ENCODE peak calls at places on chromosome 11, in nine cellular contexts. B, N, H, X, Y, E, M, Q and V are unnamed samples.

GRCh38 chr11:15985863-15986139 is 370.5 kb downstream of the SOX6 start:
- ATAC-seq in B (no peak), N (no peak), H (no peak), X (no peak), Y (no peak), E (no peak), M (no peak), Q (no peak), V (no peak)

GRCh38 chr11:61732705-61733104 is 19.7 kb upstream of the MYRF start:
- ATAC-seq in B (peak; percentile 65), N (peak; percentile 14), H (peak; percentile 18), X (no peak), Y (no peak), E (no peak), M (peak; percentile 17), Q (peak; percentile 7), V (peak; percentile 42)

GRCh38 chr11:92527467-92527866 is 302.8 kb downstream of the FAT3 start:
- ATAC-seq in B (no peak), N (no peak), H (no peak), X (no peak), Y (no peak), E (no peak), M (no peak), Q (no peak), V (no peak)

GRCh38 chr11:68974421-68975194 is 6.2 kb downstream of the MRGPRD start:
- ATAC-seq in B (peak; percentile 51), N (no peak), H (peak; percentile 60), X (peak; percentile 100), Y (peak; percentile 59), E (peak; percentile 88), M (no peak), Q (no peak), V (no peak)

GRCh38 chr11:35168606-35169200 is 29.7 kb downstream of the CD44 start:
- ATAC-seq in B (no peak), N (no peak), H (no peak), X (no peak), Y (no peak), E (no peak), M (no peak), Q (no peak), V (no peak)

GRCh38 chr11:97409141-97409540 is 1019.3 kb downstream of the JRKL start:
- ATAC-seq in B (no peak), N (no peak), H (no peak), X (no peak), Y (no peak), E (no peak), M (no peak), Q (no peak), V (no peak)

GRCh38 chr11:134476435-134477021 is 64.5 kb upstream of the B3GAT1 start:
- ATAC-seq in B (no peak), N (no peak), H (peak; percentile 38), X (peak; percentile 49), Y (no peak), E (no peak), M (no peak), Q (no peak), V (no peak)

GRCh38 chr11:134069426-134069921 is 602 bp downstream of the JAM3 start:
- ATAC-seq in B (no peak), N (peak; percentile 74), H (peak; percentile 64), X (no peak), Y (peak; percentile 33), E (peak; percentile 58), M (peak; percentile 34), Q (peak; percentile 69), V (peak; percentile 56)

GRCh38 chr11:67355023-67355793 is 1.9 kb upstream of the POLD4 start:
- ATAC-seq in B (no peak), N (no peak), H (no peak), X (no peak), Y (no peak), E (no peak), M (no peak), Q (no peak), V (no peak)

GRCh38 chr11:34342008-34342533 is 15.7 kb downstream of the ABTB2 start:
- ATAC-seq in B (no peak), N (no peak), H (no peak), X (no peak), Y (no peak), E (no peak), M (no peak), Q (no peak), V (peak; percentile 60)

GRCh38 chr11:88179966-88180629 is 4.9 kb upstream of the RAB38 start:
- ATAC-seq in B (peak; percentile 64), N (no peak), H (no peak), X (no peak), Y (no peak), E (no peak), M (no peak), Q (no peak), V (no peak)

GRCh38 chr11:122167100-122167499 is 51.1 kb upstream of the BLID start:
- ATAC-seq in B (peak; percentile 8), N (no peak), H (no peak), X (no peak), Y (no peak), E (peak; percentile 60), M (no peak), Q (no peak), V (peak; percentile 43)

GRCh38 chr11:86497836-86498235 is 123.1 kb downstream of the CCDC81 start:
- ATAC-seq in B (no peak), N (no peak), H (no peak), X (no peak), Y (no peak), E (no peak), M (no peak), Q (no peak), V (no peak)

GRCh38 chr11:27456140-27456801 is 16.3 kb downstream of the LGR4 start:
- ATAC-seq in B (peak; percentile 72), N (no peak), H (peak; percentile 52), X (no peak), Y (peak; percentile 86), E (peak; percentile 51), M (peak; percentile 43), Q (peak; percentile 84), V (no peak)

GRCh38 chr11:96275807-96276594 is 67.0 kb downstream of the MAML2 start:
- ATAC-seq in B (no peak), N (no peak), H (no peak), X (peak; percentile 26), Y (no peak), E (no peak), M (no peak), Q (no peak), V (no peak)

GRCh38 chr11:122108192-122108799 is 7.7 kb downstream of the BLID start:
- ATAC-seq in B (no peak), N (no peak), H (peak; percentile 37), X (no peak), Y (peak; percentile 66), E (no peak), M (no peak), Q (no peak), V (no peak)

GRCh38 chr11:43558556-43559127 is 121.9 kb upstream of the HSD17B12 start:
- ATAC-seq in B (no peak), N (no peak), H (no peak), X (no peak), Y (no peak), E (no peak), M (no peak), Q (no peak), V (no peak)

GRCh38 chr11:64290894-64291745 is at the start of gene KCNK4:
- ATAC-seq in B (peak; percentile 37), N (no peak), H (no peak), X (no peak), Y (no peak), E (peak; percentile 54), M (no peak), Q (no peak), V (no peak)

GRCh38 chr11:64251986-64252837 is 882 bp downstream of the PLCB3 start:
- ATAC-seq in B (peak; percentile 45), N (no peak), H (no peak), X (peak; percentile 58), Y (peak; percentile 1), E (peak; percentile 50), M (peak; percentile 29), Q (peak; percentile 31), V (no peak)

GRCh38 chr11:10763766-10764165 is 12.7 kb downstream of the CTR9 start:
- ATAC-seq in B (no peak), N (no peak), H (no peak), X (no peak), Y (no peak), E (no peak), M (no peak), Q (no peak), V (no peak)

GRCh38 chr11:10762185-10762584 is 11.1 kb downstream of the CTR9 start:
- ATAC-seq in B (no peak), N (no peak), H (no peak), X (no peak), Y (no peak), E (no peak), M (no peak), Q (no peak), V (no peak)

GRCh38 chr11:10761085-10761698 is 10.1 kb downstream of the CTR9 start:
- ATAC-seq in B (no peak), N (no peak), H (peak; percentile 83), X (no peak), Y (peak; percentile 35), E (no peak), M (no peak), Q (no peak), V (no peak)

GRCh38 chr11:10764412-10764811 is 13.4 kb downstream of the CTR9 start:
- ATAC-seq in B (no peak), N (no peak), H (no peak), X (no peak), Y (no peak), E (no peak), M (no peak), Q (no peak), V (no peak)

GRCh38 chr11:10762913-10763421 is 11.9 kb downstream of the CTR9 start:
- ATAC-seq in B (no peak), N (no peak), H (no peak), X (no peak), Y (no peak), E (no peak), M (no peak), Q (no peak), V (no peak)
- H3K36me3 ChIP-seq in B (peaks cover 43% of the 10 kb centered on the region), N (no peaks in the 10 kb centered on the region), H (peaks cover 13% of the 10 kb centered on the region), X (peaks cover 69% of the 10 kb centered on the region), Y (peaks cover 78% of the 10 kb centered on the region), E (peaks cover 58% of the 10 kb centered on the region), M (no peaks in the 10 kb centered on the region), Q (no peaks in the 10 kb centered on the region), V (peaks cover 3% of the 10 kb centered on the region)

GRCh38 chr11:57798905-57799559 is 37.4 kb downstream of the CTNND1 start:
- ATAC-seq in B (peak; percentile 78), N (peak; percentile 41), H (peak; percentile 60), X (peak; percentile 90), Y (peak; percentile 81), E (peak; percentile 70), M (peak; percentile 85), Q (peak; percentile 85), V (peak; percentile 56)
- H3K4me1 ChIP-seq in B (peaks cover 33% of the 10 kb centered on the region), N (peaks cover 51% of the 10 kb centered on the region), H (peaks cover 42% of the 10 kb centered on the region), X (no peaks in the 10 kb centered on the region), Y (no peaks in the 10 kb centered on the region), E (peaks cover 33% of the 10 kb centered on the region), M (peaks cover 66% of the 10 kb centered on the region), Q (peaks cover 50% of the 10 kb centered on the region), V (peaks cover 66% of the 10 kb centered on the region)

GRCh38 chr11:119461250-119461963 is 38.4 kb upstream of the THY1 start:
- ATAC-seq in B (peak; percentile 87), N (no peak), H (no peak), X (peak; percentile 51), Y (no peak), E (peak; percentile 42), M (no peak), Q (no peak), V (no peak)
- H3K27ac ChIP-seq in B (peak overlapping the region; percentile 42), N (no peak overlapping the region), H (no peak overlapping the region), X (no peak overlapping the region), Y (no peak overlapping the region), E (no peak overlapping the region), M (no peak overlapping the region), Q (no peak overlapping the region), V (peak overlapping the region; percentile 19)

GRCh38 chr11:46868912-46869311 is 22.8 kb upstream of the CKAP5 start:
- ATAC-seq in B (no peak), N (no peak), H (no peak), X (no peak), Y (no peak), E (no peak), M (no peak), Q (no peak), V (no peak)
- H3K36me3 ChIP-seq in B (no peaks in the 10 kb centered on the region), N (no peaks in the 10 kb centered on the region), H (peaks cover 19% of the 10 kb centered on the region), X (no peaks in the 10 kb centered on the region), Y (no peaks in the 10 kb centered on the region), E (no peaks in the 10 kb centered on the region), M (no peaks in the 10 kb centered on the region), Q (no peaks in the 10 kb centered on the region), V (no peaks in the 10 kb centered on the region)